ENCODE peak calls at places on chromosomes 5 and 9, in four cellular contexts. K is hepatic stellate cell, T is astrocyte of the spinal cord, E is osteocyte. N is an unnamed sample.

GRCh38 chr9:376115-376514 is 161.4 kb downstream of the DOCK8 start:
- DNase-seq in E (no peak), T (no peak), K (no peak), N (no peak)

GRCh38 chr9:16046713-16047112 is 493.9 kb downstream of the CCDC171 start:
- DNase-seq in K (no peak), E (no peak), T (no peak), N (peak; percentile 29)

GRCh38 chr5:127887282-127887681 is 184.1 kb downstream of the CCDC192 start:
- DNase-seq in K (no peak), T (no peak), E (no peak), N (no peak)

GRCh38 chr5:123844873-123845272 is 332.9 kb downstream of the CSNK1G3 start:
- DNase-seq in E (no peak), T (peak; percentile 21), K (no peak), N (peak; percentile 53)

GRCh38 chr9:33778700-33779351 is 16.5 kb upstream of the PRSS3 start:
- DNase-seq in K (peak; percentile 44), E (no peak), T (peak; percentile 51), N (peak; percentile 62)

GRCh38 chr5:132487841-132488555 is 2.6 kb downstream of the IRF1 start:
- DNase-seq in K (no peak), T (no peak), E (no peak), N (no peak)

GRCh38 chr5:102910240-102911226 is 155.4 kb downstream of the PAM start:
- DNase-seq in E (no peak), K (no peak), T (peak; percentile 60), N (no peak)

GRCh38 chr9:71830929-71831328 is 62.6 kb upstream of the CEMIP2 start:
- DNase-seq in T (peak; percentile 34), E (no peak), K (no peak), N (no peak)

GRCh38 chr5:1225081-1225480 is at the start of gene SLC6A18:
- DNase-seq in E (no peak), T (no peak), K (no peak), N (no peak)

GRCh38 chr5:76178913-76179312 is 95.7 kb downstream of the SV2C start:
- DNase-seq in K (no peak), E (no peak), T (no peak), N (no peak)

GRCh38 chr5:171520300-171521170 is 101.1 kb downstream of the FGF18 start:
- DNase-seq in E (no peak), K (no peak), T (peak; percentile 54), N (peak; percentile 10)

GRCh38 chr5:8814081-8814480 is 731.8 kb downstream of the SEMA5A start:
- DNase-seq in K (no peak), E (no peak), T (no peak), N (no peak)